ENCODE peak calls at places on chromosomes 5 and 9, in ten cellular contexts. N is NCI-H1092; F is stimulated activated effector memory CD8-positive, alpha-beta T cell treated with anti-CD3 and anti-CD28 coated beads, Interleukin-12 subunit alpha, Interleukin-12 subunit beta, amount 100 ng/mL, for 72 hours; G is NB4; C is small intestine; K is amygdala; I is SIG-M5; A is EL; Y is keratinocyte; W is NCI-H1105 treated with DMSO at 0.1 percent for 48 hours. U is an unnamed sample.

GRCh38 chr9:75454043-75454442 is 365.7 kb downstream of the OSTF1 start:
- DNase-seq in N (no peak), I (no peak), K (no peak), C (peak; percentile 37), F (no peak), A (no peak), W (no peak), Y (no peak), G (no peak), U (no peak)

GRCh38 chr9:35562895-35563746 is 41.9 kb upstream of the TESK1 start:
- DNase-seq in K (no peak), G (no peak), F (no peak), N (no peak), A (no peak), Y (no peak), C (peak; percentile 5), I (no peak), W (no peak), U (no peak)

GRCh38 chr9:27634879-27635278 is 61.6 kb upstream of the C9orf72 start:
- DNase-seq in G (peak; percentile 63), C (no peak), K (no peak), W (no peak), A (no peak), I (peak; percentile 53), Y (no peak), F (no peak), N (no peak), U (no peak)

GRCh38 chr5:36613771-36614656 is 7.6 kb downstream of the SLC1A3 start:
- DNase-seq in G (no peak), K (no peak), Y (no peak), N (no peak), C (no peak), F (no peak), I (no peak), A (no peak), W (no peak), U (no peak)

GRCh38 chr9:92196909-92197308 is 81.7 kb upstream of the SPTLC1 start:
- DNase-seq in F (no peak), C (no peak), A (peak; percentile 40), K (no peak), W (no peak), I (no peak), N (no peak), G (no peak), Y (no peak), U (no peak)

GRCh38 chr9:122158202-122158601 is 1.4 kb downstream of the NDUFA8 start:
- DNase-seq in W (peak; percentile 8), G (peak; percentile 69), Y (no peak), K (no peak), I (no peak), A (peak; percentile 54), N (no peak), C (peak; percentile 43), F (no peak), U (no peak)

GRCh38 chr5:140882591-140882899 is 621 bp downstream of the PCDHA13 start:
- DNase-seq in Y (no peak), W (no peak), K (no peak), N (no peak), C (no peak), A (peak; percentile 6), G (peak; percentile 28), I (no peak), F (no peak), U (no peak)

GRCh38 chr5:16616536-16617271 is at the start of gene RETREG1:
- DNase-seq in N (peak; percentile 68), G (peak; percentile 62), F (peak; percentile 81), Y (no peak), I (no peak), C (peak; percentile 67), W (peak; percentile 72), K (peak; percentile 63), A (peak; percentile 43), U (peak; percentile 69)

GRCh38 chr9:94869415-94869838 is 142.9 kb downstream of the AOPEP start:
- DNase-seq in A (peak; percentile 29), Y (no peak), I (no peak), K (no peak), N (no peak), F (no peak), W (no peak), C (no peak), G (no peak), U (no peak)

GRCh38 chr9:128420651-128421473 is at the start of gene CERCAM:
- DNase-seq in K (no peak), G (peak; percentile 87), I (no peak), A (peak; percentile 67), F (peak; percentile 76), C (no peak), Y (no peak), W (peak; percentile 34), N (no peak), U (peak; percentile 37)

GRCh38 chr5:16669776-16670175 is 53.0 kb upstream of the RETREG1 start:
- DNase-seq in I (no peak), F (no peak), Y (no peak), W (no peak), K (no peak), N (no peak), C (no peak), A (no peak), G (no peak), U (no peak)

GRCh38 chr5:135071311-135071710 is 37.3 kb upstream of the PITX1 start:
- DNase-seq in I (no peak), F (no peak), A (no peak), Y (no peak), K (no peak), W (no peak), N (no peak), G (no peak), C (no peak), U (no peak)

GRCh38 chr9:35826071-35826701 is 2.3 kb downstream of the FAM221B start:
- DNase-seq in G (peak; percentile 63), A (peak; percentile 70), I (no peak), F (peak; percentile 66), C (peak; percentile 74), Y (no peak), K (no peak), W (peak; percentile 69), N (peak; percentile 45), U (no peak)

U was measured in C1 segment of cervical spinal cord.